ENCODE peak calls at places on chromosome 6, in five cellular contexts. One of them, this sample, is unnamed. For H3K4me1 and H3K36me3, the result is how much of the 10 kb centered on the place peaks cover.

GRCh38 chr6:127100510-127101140 is 17.8 kb upstream of the RSPO3 start:
- DNase-seq in GM12878: no peak
- DNase-seq in OCI-LY7: no peak
- DNase-seq in heart right ventricle: no peak
- DNase-seq in psoas muscle: no peak
- DNase-seq in this sample: no peak

GRCh38 chr6:350371-350770 is 41.2 kb upstream of the IRF4 start:
- DNase-seq in GM12878: no peak
- DNase-seq in OCI-LY7: no peak
- DNase-seq in heart right ventricle: no peak
- DNase-seq in psoas muscle: no peak
- DNase-seq in this sample: no peak

GRCh38 chr6:50840112-50840813 is 21.6 kb downstream of the TFAP2B start:
- DNase-seq in GM12878: no peak
- DNase-seq in OCI-LY7: no peak
- DNase-seq in heart right ventricle: no peak
- DNase-seq in psoas muscle: no peak
- DNase-seq in this sample: no peak

GRCh38 chr6:31712296-31712695 is 2.9 kb upstream of the LY6G6D start:
- DNase-seq in GM12878: no peak
- DNase-seq in OCI-LY7: no peak
- DNase-seq in heart right ventricle: peak
- DNase-seq in psoas muscle: no peak
- DNase-seq in this sample: no peak

GRCh38 chr6:1858865-1859264 is 249.2 kb downstream of the FOXC1 start:
- DNase-seq in GM12878: no peak
- DNase-seq in OCI-LY7: no peak
- DNase-seq in heart right ventricle: no peak
- DNase-seq in psoas muscle: no peak
- DNase-seq in this sample: no peak

GRCh38 chr6:138239774-138240173 is 21.5 kb upstream of the PBOV1 start:
- DNase-seq in GM12878: no peak
- DNase-seq in OCI-LY7: no peak
- DNase-seq in heart right ventricle: no peak
- DNase-seq in psoas muscle: no peak
- DNase-seq in this sample: no peak

GRCh38 chr6:74519172-74519571 is 686.7 kb downstream of the COL12A1 start:
- DNase-seq in GM12878: no peak
- DNase-seq in OCI-LY7: no peak
- DNase-seq in heart right ventricle: no peak
- DNase-seq in psoas muscle: no peak
- DNase-seq in this sample: no peak

GRCh38 chr6:155040946-155041345 is 45.8 kb downstream of the TIAM2 start:
- DNase-seq in GM12878: no peak
- DNase-seq in OCI-LY7: no peak
- DNase-seq in heart right ventricle: no peak
- DNase-seq in psoas muscle: no peak
- DNase-seq in this sample: no peak

GRCh38 chr6:159982726-159983506 is 14.0 kb downstream of the IGF2R start:
- DNase-seq in GM12878: no peak
- DNase-seq in OCI-LY7: no peak
- DNase-seq in heart right ventricle: no peak
- DNase-seq in psoas muscle: no peak
- DNase-seq in this sample: no peak

GRCh38 chr6:162442675-162443074 is 284.9 kb downstream of the PRKN start:
- DNase-seq in GM12878: no peak
- DNase-seq in OCI-LY7: peak
- DNase-seq in heart right ventricle: no peak
- DNase-seq in psoas muscle: no peak
- DNase-seq in this sample: no peak

GRCh38 chr6:36633915-36634314 is 39.8 kb downstream of the SRSF3 start:
- DNase-seq in GM12878: no peak
- DNase-seq in OCI-LY7: no peak
- DNase-seq in heart right ventricle: peak
- DNase-seq in psoas muscle: no peak
- DNase-seq in this sample: peak

GRCh38 chr6:157023958-157024357 is 246.8 kb downstream of the ARID1B start:
- DNase-seq in GM12878: no peak
- DNase-seq in OCI-LY7: no peak
- DNase-seq in heart right ventricle: no peak
- DNase-seq in psoas muscle: no peak
- DNase-seq in this sample: no peak

GRCh38 chr6:7891098-7891872 is 19.3 kb downstream of the TXNDC5 start:
- DNase-seq in GM12878: no peak
- DNase-seq in OCI-LY7: no peak
- DNase-seq in heart right ventricle: no peak
- DNase-seq in psoas muscle: no peak
- DNase-seq in this sample: no peak

GRCh38 chr6:87155920-87156600 is 695 bp downstream of the ZNF292 start:
- DNase-seq in GM12878: no peak
- DNase-seq in OCI-LY7: peak
- DNase-seq in heart right ventricle: peak
- DNase-seq in psoas muscle: peak
- DNase-seq in this sample: peak

GRCh38 chr6:142927274-142927586 is 17.7 kb downstream of the HIVEP2 start:
- DNase-seq in GM12878: no peak
- DNase-seq in OCI-LY7: no peak
- DNase-seq in heart right ventricle: no peak
- DNase-seq in psoas muscle: no peak
- DNase-seq in this sample: no peak

GRCh38 chr6:89941031-89941775 is 46.9 kb downstream of the GJA10 start:
- DNase-seq in GM12878: no peak
- DNase-seq in OCI-LY7: no peak
- DNase-seq in heart right ventricle: no peak
- DNase-seq in psoas muscle: peak
- DNase-seq in this sample: peak

GRCh38 chr6:118965354-118965753 is 30.4 kb upstream of the MCM9 start:
- DNase-seq in GM12878: no peak
- DNase-seq in OCI-LY7: no peak
- DNase-seq in heart right ventricle: no peak
- DNase-seq in psoas muscle: no peak
- DNase-seq in this sample: no peak

GRCh38 chr6:43285415-43285814 is 12.6 kb upstream of the SLC22A7 start:
- DNase-seq in GM12878: no peak
- DNase-seq in OCI-LY7: no peak
- DNase-seq in heart right ventricle: no peak
- DNase-seq in psoas muscle: no peak
- DNase-seq in this sample: no peak

GRCh38 chr6:56753801-56754200 is 111.1 kb upstream of the DST start:
- DNase-seq in GM12878: no peak
- DNase-seq in OCI-LY7: no peak
- DNase-seq in heart right ventricle: no peak
- DNase-seq in psoas muscle: no peak
- DNase-seq in this sample: no peak

GRCh38 chr6:56752534-56752933 is 109.8 kb upstream of the DST start:
- DNase-seq in GM12878: no peak
- DNase-seq in OCI-LY7: no peak
- DNase-seq in heart right ventricle: no peak
- DNase-seq in psoas muscle: no peak
- DNase-seq in this sample: no peak

GRCh38 chr6:56756219-56756789 is 113.6 kb upstream of the DST start:
- DNase-seq in GM12878: no peak
- DNase-seq in OCI-LY7: no peak
- DNase-seq in heart right ventricle: no peak
- DNase-seq in psoas muscle: no peak
- DNase-seq in this sample: no peak

GRCh38 chr6:56756791-56757582 is 114.3 kb upstream of the DST start:
- DNase-seq in GM12878: no peak
- DNase-seq in OCI-LY7: no peak
- DNase-seq in heart right ventricle: no peak
- DNase-seq in psoas muscle: no peak
- DNase-seq in this sample: no peak

DNA sequence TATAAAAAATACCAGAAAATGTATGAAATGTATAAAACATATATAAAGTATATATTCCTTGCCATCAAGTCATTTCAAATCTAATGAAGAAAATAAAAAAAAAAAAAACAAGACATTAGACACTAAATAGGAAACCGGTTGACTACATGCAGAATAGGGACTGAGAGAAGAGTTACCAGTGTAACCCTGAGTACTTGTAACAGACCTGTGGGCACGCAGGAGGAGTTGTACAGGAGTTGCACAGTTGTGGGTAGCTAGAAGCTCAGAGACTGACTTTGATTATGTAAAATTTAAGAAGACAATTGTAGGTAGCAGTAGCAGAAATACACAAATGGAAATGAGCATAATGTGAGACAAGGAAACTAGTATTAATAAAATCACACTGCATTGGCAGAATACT is 112.4 kb upstream of the DST start:
- DNase-seq in GM12878: no peak
- DNase-seq in OCI-LY7: no peak
- DNase-seq in heart right ventricle: no peak
- DNase-seq in psoas muscle: no peak
- DNase-seq in this sample: no peak
- H3K4me1 ChIP-seq in GM12878: half or more
- H3K4me1 ChIP-seq in OCI-LY7: under half
- H3K4me1 ChIP-seq in heart right ventricle: half or more
- H3K4me1 ChIP-seq in psoas muscle: half or more
- H3K4me1 ChIP-seq in this sample: half or more

DNA sequence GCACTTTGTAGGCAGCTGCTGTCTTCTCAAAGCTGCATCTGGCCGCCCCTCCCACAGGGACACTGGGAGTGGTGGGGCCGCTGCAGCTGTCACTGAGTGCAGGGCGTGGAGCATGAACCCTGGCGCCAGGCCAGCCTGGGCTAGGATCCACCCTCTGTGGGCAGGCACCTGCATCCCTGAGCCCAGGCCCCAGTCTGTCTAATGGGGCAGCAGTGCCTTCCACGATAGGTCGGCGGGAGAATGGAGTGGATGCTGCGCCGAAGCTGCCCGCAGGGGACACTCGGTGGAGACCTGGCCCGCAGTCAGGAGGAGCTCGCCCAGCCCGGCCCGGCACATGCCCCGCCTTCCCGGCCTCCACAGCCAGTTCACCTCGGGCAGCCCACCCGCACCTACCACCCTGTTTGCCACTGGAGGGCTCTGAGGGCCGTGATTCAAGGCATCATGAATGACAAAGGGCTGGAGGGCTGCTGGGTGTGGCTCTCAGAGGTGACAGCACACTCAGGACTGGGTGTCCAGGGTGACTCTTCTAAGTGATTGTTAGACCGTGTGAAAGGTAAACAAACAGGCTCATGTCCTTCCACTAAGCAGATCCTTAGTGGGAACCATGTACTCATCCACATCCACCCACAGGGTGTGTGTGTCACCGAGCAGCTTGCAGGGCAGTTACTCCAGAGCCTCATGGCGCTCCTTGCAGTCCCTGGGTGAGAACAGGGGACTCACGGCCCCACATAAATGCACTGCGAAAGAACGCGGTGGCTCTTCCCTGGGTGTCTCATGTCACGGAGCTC is 133.9 kb downstream of the AGPAT4 start:
- DNase-seq in GM12878: no peak
- DNase-seq in OCI-LY7: no peak
- DNase-seq in heart right ventricle: peak
- DNase-seq in psoas muscle: peak
- DNase-seq in this sample: peak
- TF ChIP-seq CTCF in GM12878: no peak
- TF ChIP-seq CTCF in OCI-LY7: no peak
- TF ChIP-seq CTCF in heart right ventricle: no peak
- TF ChIP-seq CTCF in psoas muscle: no peak
- TF ChIP-seq CTCF in this sample: no peak

DNA sequence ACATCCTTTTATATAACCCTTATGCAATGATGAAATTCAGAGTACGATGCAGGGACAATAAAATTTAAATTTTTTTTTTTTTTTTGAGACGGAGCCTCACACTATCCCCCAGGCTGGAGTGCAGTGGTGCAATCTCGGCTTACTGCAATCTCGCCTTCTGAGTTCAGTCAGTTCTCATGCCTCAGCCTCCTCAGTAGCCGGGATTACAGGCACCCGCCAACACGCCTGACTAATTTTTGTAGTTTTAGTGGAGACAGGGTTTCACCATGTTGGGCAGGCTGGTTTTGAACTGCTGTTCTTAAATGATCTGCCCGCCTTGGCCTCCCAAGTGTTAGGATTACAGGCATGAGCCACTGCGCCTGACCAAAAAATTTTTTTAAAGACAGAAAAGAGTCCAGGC is 15.2 kb downstream of the MTO1 start:
- DNase-seq in GM12878: no peak
- DNase-seq in OCI-LY7: no peak
- DNase-seq in heart right ventricle: no peak
- DNase-seq in psoas muscle: no peak
- DNase-seq in this sample: no peak
- H3K36me3 ChIP-seq in GM12878: under half
- H3K36me3 ChIP-seq in OCI-LY7: half or more
- H3K36me3 ChIP-seq in heart right ventricle: half or more
- H3K36me3 ChIP-seq in psoas muscle: half or more
- H3K36me3 ChIP-seq in this sample: half or more

GRCh38 chr6:39377530-39377929 is 55.0 kb upstream of the KCNK16 start:
- DNase-seq in GM12878: no peak
- DNase-seq in OCI-LY7: peak
- DNase-seq in heart right ventricle: peak
- DNase-seq in psoas muscle: peak
- DNase-seq in this sample: peak

GRCh38 chr6:39378175-39378889 is 55.8 kb upstream of the KCNK16 start:
- DNase-seq in GM12878: no peak
- DNase-seq in OCI-LY7: no peak
- DNase-seq in heart right ventricle: no peak
- DNase-seq in psoas muscle: no peak
- DNase-seq in this sample: no peak

GRCh38 chr6:39379026-39379425 is 56.5 kb upstream of the KCNK16 start:
- DNase-seq in GM12878: no peak
- DNase-seq in OCI-LY7: no peak
- DNase-seq in heart right ventricle: no peak
- DNase-seq in psoas muscle: no peak
- DNase-seq in this sample: no peak

GRCh38 chr6:39381535-39382140 is 59.1 kb upstream of the KCNK16 start:
- DNase-seq in GM12878: no peak
- DNase-seq in OCI-LY7: no peak
- DNase-seq in heart right ventricle: no peak
- DNase-seq in psoas muscle: no peak
- DNase-seq in this sample: no peak

DNA sequence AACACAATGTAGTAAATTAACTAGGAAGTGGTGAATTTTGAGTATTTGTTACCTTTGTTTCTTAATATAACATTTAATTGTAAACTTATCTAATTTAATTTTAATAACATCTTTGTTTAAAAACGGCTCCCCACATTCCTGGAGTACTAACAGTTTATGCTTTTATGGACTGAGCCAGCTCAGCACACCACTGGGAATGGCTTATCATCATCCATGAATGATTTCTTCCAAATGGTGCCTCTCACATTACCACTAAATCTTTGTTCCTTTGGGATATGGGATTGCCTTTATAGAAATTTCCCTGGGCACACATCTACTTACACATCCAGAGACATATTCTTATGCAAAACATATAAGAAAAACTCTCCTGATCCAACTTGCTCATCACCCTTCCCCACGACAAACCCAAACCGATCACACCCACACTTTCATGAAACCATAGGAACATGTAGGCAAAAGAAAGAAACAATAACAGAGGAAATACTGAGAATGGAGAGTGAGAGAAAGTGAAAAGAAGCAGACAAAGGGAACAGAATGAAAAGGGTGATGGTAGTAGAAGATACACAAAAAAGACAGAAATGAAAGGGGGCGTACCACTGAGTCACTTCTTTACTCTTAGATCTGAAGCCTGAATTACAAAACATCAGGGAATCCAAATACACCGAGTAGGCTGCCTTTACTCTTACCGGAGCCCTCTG is 58.5 kb upstream of the KCNK16 start:
- DNase-seq in GM12878: no peak
- DNase-seq in OCI-LY7: no peak
- DNase-seq in heart right ventricle: no peak
- DNase-seq in psoas muscle: no peak
- DNase-seq in this sample: no peak
- H3K4me1 ChIP-seq in GM12878: under half
- H3K4me1 ChIP-seq in OCI-LY7: under half
- H3K4me1 ChIP-seq in heart right ventricle: under half
- H3K4me1 ChIP-seq in psoas muscle: under half
- H3K4me1 ChIP-seq in this sample: under half

GRCh38 chr6:17001188-17001587 is 100.7 kb upstream of the STMND1 start:
- DNase-seq in GM12878: no peak
- DNase-seq in OCI-LY7: no peak
- DNase-seq in heart right ventricle: no peak
- DNase-seq in psoas muscle: no peak
- DNase-seq in this sample: no peak
- TF ChIP-seq CTCF in GM12878: peak
- TF ChIP-seq CTCF in OCI-LY7: no peak
- TF ChIP-seq CTCF in heart right ventricle: no peak
- TF ChIP-seq CTCF in psoas muscle: no peak
- TF ChIP-seq CTCF in this sample: no peak